ENCODE peak calls at places on chromosomes 12 and 14, in five cellular contexts. W is mesenchymal stem cell, N is neuronal stem cell, S is H1, H is H9. G is an unnamed sample.

GRCh38 chr14:51079489-51079888 is 15.4 kb downstream of the TRIM9 start:
- DNase-seq in W (no peak), N (no peak), H (no peak), S (no peak), G (no peak)

GRCh38 chr12:67702136-67702535 is 53.6 kb downstream of the DYRK2 start:
- DNase-seq in S (no peak), N (no peak), W (no peak), H (no peak), G (no peak)

GRCh38 chr12:76180401-76181277 is 96.2 kb upstream of the NAP1L1 start:
- DNase-seq in S (no peak), W (no peak), N (no peak), H (no peak), G (no peak)

GRCh38 chr12:57401165-57401564 is 29.7 kb downstream of the R3HDM2 start:
- DNase-seq in S (no peak), N (no peak), H (no peak), W (no peak), G (no peak)

GRCh38 chr12:41254546-41254945 is 66.4 kb downstream of the PDZRN4 start:
- DNase-seq in S (no peak), W (peak; percentile 7), N (no peak), H (no peak), G (no peak)

GRCh38 chr14:104214411-104214810 is 76.0 kb downstream of the KIF26A start:
- DNase-seq in H (no peak), W (no peak), N (no peak), S (no peak), G (no peak)

GRCh38 chr14:72613196-72613974 is 280.5 kb downstream of the DPF3 start:
- DNase-seq in H (peak; percentile 15), W (peak; percentile 39), N (no peak), S (no peak), G (no peak)

GRCh38 chr14:71212683-71213107 is 305.4 kb downstream of the PCNX1 start:
- DNase-seq in S (no peak), N (no peak), H (no peak), W (no peak), G (no peak)

GRCh38 chr14:80266930-80267329 is 55.6 kb upstream of the DIO2 start:
- DNase-seq in N (no peak), S (no peak), H (no peak), W (no peak), G (no peak)

GRCh38 chr14:104783484-104784217 is 11.9 kb downstream of the AKT1 start:
- DNase-seq in S (no peak), N (no peak), H (no peak), W (no peak), G (no peak)

GRCh38 chr14:69910871-69911270 is 31.7 kb downstream of the SMOC1 start:
- DNase-seq in S (no peak), W (no peak), H (no peak), N (no peak), G (no peak)

GRCh38 chr12:10214131-10214876 is 1.6 kb downstream of the GABARAPL1 start:
- DNase-seq in W (peak; percentile 74), S (no peak), N (no peak), H (no peak), G (no peak)

GRCh38 chr14:38078393-38078792 is 129.3 kb upstream of the SSTR1 start:
- DNase-seq in S (no peak), W (no peak), H (no peak), N (no peak), G (no peak)

GRCh38 chr14:85426068-85426935 is 103.6 kb upstream of the FLRT2 start:
- DNase-seq in S (no peak), W (no peak), N (no peak), H (no peak), G (no peak)

GRCh38 chr12:46494424-46494823 is 121.9 kb upstream of the SLC38A2 start:
- DNase-seq in W (peak; percentile 58), N (peak; percentile 29), S (peak; percentile 25), H (no peak), G (peak; percentile 87)

GRCh38 chr14:44463386-44464004 is 43.6 kb downstream of the FSCB start:
- DNase-seq in N (no peak), W (no peak), H (no peak), S (no peak), G (no peak)

GRCh38 chr12:27705263-27705662 is 5.4 kb upstream of the MRPS35 start:
- DNase-seq in N (no peak), H (peak; percentile 82), S (no peak), W (no peak), G (no peak)

GRCh38 chr14:55867726-55868125 is 250.5 kb upstream of the PELI2 start:
- DNase-seq in N (no peak), H (no peak), W (no peak), S (no peak), G (peak; percentile 59)

GRCh38 chr14:32818576-32818975 is 120.1 kb upstream of the NPAS3 start:
- DNase-seq in N (no peak), W (no peak), H (no peak), S (no peak), G (no peak)

GRCh38 chr14:103418508-103418818 is 33.2 kb downstream of the MARK3 start:
- DNase-seq in W (peak; percentile 92), S (no peak), H (no peak), N (no peak), G (peak; percentile 49)

GRCh38 chr12:119328111-119328510 is 6.4 kb upstream of the CCDC60 start:
- DNase-seq in H (peak; percentile 82), N (no peak), S (no peak), W (no peak), G (peak; percentile 2)

GRCh38 chr14:53493895-53494294 is 340.8 kb upstream of the DDHD1 start:
- DNase-seq in S (no peak), W (no peak), N (no peak), H (no peak), G (no peak)

GRCh38 chr14:53494587-53494986 is 341.5 kb upstream of the DDHD1 start:
- DNase-seq in S (no peak), H (no peak), N (no peak), W (no peak), G (no peak)

GRCh38 chr14:53495846-53496343 is 342.8 kb upstream of the DDHD1 start:
- DNase-seq in H (no peak), N (no peak), S (no peak), W (no peak), G (no peak)

GRCh38 chr14:53491256-53491905 is 338.3 kb upstream of the DDHD1 start:
- DNase-seq in S (no peak), W (peak; percentile 34), H (no peak), N (no peak), G (no peak)

DNA sequence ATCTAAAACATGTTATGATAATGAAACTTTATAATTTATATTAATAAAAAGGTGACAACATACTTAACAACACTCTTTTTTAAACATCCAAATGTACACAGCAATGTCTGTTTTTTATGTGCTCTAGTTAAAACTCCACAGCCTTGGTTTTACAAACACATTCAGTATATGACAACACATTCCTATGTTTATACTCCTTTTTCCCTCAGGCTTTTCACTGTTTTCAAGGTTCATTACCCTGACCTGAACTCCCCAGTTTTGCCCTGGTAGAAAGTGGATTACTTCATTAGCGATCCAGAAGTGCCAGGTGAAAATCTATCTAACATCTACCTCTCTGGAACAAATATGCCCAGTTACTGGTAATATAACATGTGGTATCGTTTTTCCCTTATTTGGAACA is 340.2 kb upstream of the DDHD1 start:
- DNase-seq in H (no peak), N (no peak), W (no peak), S (no peak), G (no peak)
- H2BK120ac ChIP-seq in H (no peak overlapping the region), N (no peak overlapping the region), W (no peak overlapping the region), S (no peak overlapping the region), G (no peak overlapping the region)

GRCh38 chr14:94455928-94456327 is 3.3 kb upstream of the SERPINA11 start:
- DNase-seq in W (no peak), N (no peak), H (no peak), S (no peak), G (no peak)
- H2BK12ac ChIP-seq in W (no peak overlapping the region), N (no peak overlapping the region), H (no peak overlapping the region), S (no peak overlapping the region), G (no peak overlapping the region)

GRCh38 chr12:94169495-94169894 is 21.1 kb downstream of the PLXNC1 start:
- DNase-seq in S (no peak), W (no peak), N (no peak), H (no peak), G (no peak)
- H3K4me1 ChIP-seq in S (peaks cover 12% of the 10 kb centered on the region), W (peaks cover 4% of the 10 kb centered on the region), N (peaks cover 28% of the 10 kb centered on the region), H (peaks cover 6% of the 10 kb centered on the region), G (peaks cover 20% of the 10 kb centered on the region)

DNA sequence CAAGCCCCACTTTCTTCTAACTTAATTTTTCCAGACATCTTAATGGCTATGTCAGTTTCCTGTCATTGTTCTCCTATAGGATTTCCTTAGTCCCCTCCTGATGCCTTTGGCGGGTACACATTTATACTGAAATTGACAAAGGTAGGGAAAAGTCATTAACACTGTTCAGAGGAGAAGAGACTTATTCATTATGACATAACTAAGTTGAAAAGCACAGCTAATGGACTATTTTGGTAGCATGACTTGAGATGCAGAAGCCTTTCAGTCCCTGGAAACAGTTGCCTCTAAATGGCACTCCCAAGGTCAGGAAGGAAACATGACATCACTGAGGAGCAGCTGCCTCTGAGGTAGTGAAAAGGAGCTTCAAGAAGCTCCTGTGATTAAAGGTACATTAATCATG is 317.5 kb upstream of the KITLG start:
- DNase-seq in S (no peak), W (peak; percentile 72), N (no peak), H (no peak), G (no peak)
- H2BK120ac ChIP-seq in S (no peak overlapping the region), W (no peak overlapping the region), N (no peak overlapping the region), H (no peak overlapping the region), G (no peak overlapping the region)

GRCh38 chr12:56311003-56311402 is 4.8 kb downstream of the CNPY2 start:
- DNase-seq in S (no peak), H (no peak), W (no peak), N (no peak), G (no peak)
- H2BK12ac ChIP-seq in S (no peak overlapping the region), H (no peak overlapping the region), W (no peak overlapping the region), N (no peak overlapping the region), G (no peak overlapping the region)

GRCh38 chr12:6319446-6319845 is 9.0 kb downstream of the PLEKHG6 start:
- DNase-seq in N (no peak), S (no peak), H (no peak), W (no peak), G (no peak)
- H3K4me1 ChIP-seq in N (peaks cover 25% of the 10 kb centered on the region), S (peaks cover 24% of the 10 kb centered on the region), H (peaks cover 7% of the 10 kb centered on the region), W (peaks cover 16% of the 10 kb centered on the region), G (peaks cover 23% of the 10 kb centered on the region)

GRCh38 chr12:106037524-106038298 is 101.0 kb downstream of the NUAK1 start:
- DNase-seq in W (no peak), N (no peak), H (no peak), S (no peak), G (no peak)
- H2BK120ac ChIP-seq in W (no peak overlapping the region), N (no peak overlapping the region), H (no peak overlapping the region), S (no peak overlapping the region), G (peak overlapping the region; percentile 52)

GRCh38 chr14:61486930-61487495 is 165.6 kb downstream of the PRKCH start:
- DNase-seq in N (no peak), H (no peak), W (no peak), S (no peak), G (peak; percentile 42)
- H2BK12ac ChIP-seq in N (no peak overlapping the region), H (no peak overlapping the region), W (no peak overlapping the region), S (no peak overlapping the region), G (peak overlapping the region; percentile 0)

GRCh38 chr12:4064008-4064407 is 190.8 kb upstream of the PARP11 start:
- DNase-seq in H (no peak), W (no peak), N (no peak), S (no peak), G (no peak)
- H3K4me1 ChIP-seq in H (peaks cover 2% of the 10 kb centered on the region), W (no peaks in the 10 kb centered on the region), N (no peaks in the 10 kb centered on the region), S (peaks cover 4% of the 10 kb centered on the region), G (no peaks in the 10 kb centered on the region)

G was measured in trophoblast cell.